ENCODE peak calls at places on chromosomes 16 and 17, in five cellular contexts. Y is body of pancreas, V is transverse colon, B is mesendoderm, U is esophagus squamous epithelium. G is an unnamed sample.
A peak's percentile ranks its signal among the peaks of the same experiment; 100 is the strongest.

GRCh38 chr16:73057369-73058210 is 9.7 kb upstream of the ZFHX3 start:
- DNase-seq in B (no peak), Y (no peak), U (no peak), V (no peak), G (no peak)

GRCh38 chr17:74744714-74745547 is 3.5 kb upstream of the NHERF1 start:
- DNase-seq in V (peak; percentile 94), B (peak; percentile 93), U (peak; percentile 49), Y (peak; percentile 89), G (peak; percentile 86)

GRCh38 chr16:75264999-75265910 is 13.8 kb upstream of the BCAR1 start:
- DNase-seq in V (peak; percentile 72), B (no peak), Y (peak; percentile 55), U (no peak), G (peak; percentile 53)

GRCh38 chr16:23362460-23363317 is 60.6 kb downstream of the SCNN1B start:
- DNase-seq in V (peak; percentile 94), U (no peak), B (no peak), Y (peak; percentile 70), G (peak; percentile 95)

GRCh38 chr16:77113835-77114234 is 77.2 kb upstream of the MON1B start:
- DNase-seq in U (no peak), B (no peak), Y (peak; percentile 8), V (no peak), G (no peak)

GRCh38 chr17:74430706-74431567 is 951 bp upstream of the GPRC5C start:
- DNase-seq in B (peak; percentile 74), Y (peak; percentile 96), V (peak; percentile 84), U (no peak), G (peak; percentile 92)

GRCh38 chr16:67252806-67253497 is 4.2 kb downstream of the SLC9A5 start:
- DNase-seq in B (no peak), U (no peak), Y (no peak), V (no peak), G (no peak)

GRCh38 chr17:37567137-37567927 is 41.9 kb downstream of the SYNRG start:
- DNase-seq in Y (no peak), U (no peak), V (no peak), B (no peak), G (no peak)

GRCh38 chr16:78118469-78119025 is 19.1 kb downstream of the WWOX start:
- DNase-seq in V (no peak), U (no peak), B (no peak), Y (no peak), G (no peak)

GRCh38 chr17:27612160-27612767 is 18.7 kb upstream of the LGALS9 start:
- DNase-seq in V (no peak), Y (no peak), B (no peak), U (no peak), G (no peak)

GRCh38 chr16:87628940-87629339 is 26.6 kb downstream of the JPH3 start:
- DNase-seq in V (no peak), U (no peak), B (peak; percentile 67), Y (no peak), G (no peak)

GRCh38 chr16:30668393-30668792 is 10.2 kb downstream of the FBRS start:
- DNase-seq in V (no peak), U (no peak), B (no peak), Y (no peak), G (no peak)

GRCh38 chr17:2442166-2442565 is 41.3 kb upstream of the MNT start:
- DNase-seq in U (no peak), Y (no peak), B (no peak), V (no peak), G (no peak)

GRCh38 chr17:48503747-48504146 is 27.1 kb downstream of the HOXB1 start:
- DNase-seq in V (no peak), B (peak; percentile 80), U (no peak), Y (no peak), G (no peak)

GRCh38 chr17:41444186-41444585 is 3.4 kb upstream of the KRT38 start:
- DNase-seq in B (no peak), Y (no peak), U (no peak), V (no peak), G (no peak)

GRCh38 chr16:69386596-69386995 is 789 bp upstream of the TERF2 start:
- DNase-seq in B (no peak), Y (no peak), U (no peak), V (no peak), G (no peak)

GRCh38 chr17:2405247-2405926 is 4.5 kb upstream of the MNT start:
- DNase-seq in Y (no peak), B (no peak), V (no peak), U (no peak), G (no peak)

GRCh38 chr17:64158411-64158810 is 28.5 kb upstream of the ERN1 start:
- DNase-seq in U (no peak), V (no peak), Y (no peak), B (no peak), G (no peak)

GRCh38 chr17:59840908-59841666 is 51.7 kb downstream of the TUBD1 start:
- DNase-seq in B (no peak), U (no peak), Y (no peak), V (no peak), G (no peak)

GRCh38 chr16:31213877-31214704 is at the start of gene TRIM72:
- DNase-seq in V (no peak), Y (no peak), B (no peak), U (no peak), G (no peak)

GRCh38 chr17:62761884-62762283 is 46.2 kb downstream of the MARCHF10 start:
- DNase-seq in B (peak; percentile 93), Y (no peak), V (no peak), U (no peak), G (no peak)

GRCh38 chr16:11139624-11140375 is 116.2 kb downstream of the SOCS1 start:
- DNase-seq in B (peak; percentile 72), Y (no peak), U (no peak), V (no peak), G (no peak)

GRCh38 chr17:4585203-4585939 is 1.0 kb downstream of the SMTNL2 start:
- DNase-seq in B (no peak), V (no peak), Y (no peak), U (no peak), G (no peak)

GRCh38 chr17:40551091-40551873 is 14.0 kb downstream of the CCR7 start:
- DNase-seq in V (peak; percentile 54), B (no peak), U (no peak), Y (peak; percentile 69), G (no peak)

GRCh38 chr16:86515780-86516617 is 5.7 kb downstream of the FOXF1 start:
- DNase-seq in B (peak; percentile 53), V (no peak), Y (no peak), U (no peak), G (no peak)

GRCh38 chr17:83190601-83191387 is 111.4 kb downstream of the METRNL start:
- DNase-seq in Y (peak; percentile 0), U (no peak), V (no peak), B (no peak), G (peak; percentile 2)

GRCh38 chr17:61490540-61490975 is 38.3 kb downstream of the TBX4 start:
- DNase-seq in V (no peak), Y (no peak), B (no peak), U (no peak), G (no peak)

GRCh38 chr16:50273888-50274770 is 7.8 kb downstream of the ADCY7 start:
- DNase-seq in B (no peak), U (no peak), V (peak; percentile 60), Y (no peak), G (no peak)

GRCh38 chr17:76446449-76447231 is 6.3 kb downstream of the UBE2O start:
- DNase-seq in U (no peak), Y (peak; percentile 37), V (no peak), B (peak; percentile 86), G (no peak)

GRCh38 chr16:54511181-54511731 is 224.7 kb upstream of the IRX3 start:
- DNase-seq in B (peak; percentile 34), V (no peak), U (no peak), Y (no peak), G (no peak)

GRCh38 chr16:54507091-54507490 is 220.5 kb upstream of the IRX3 start:
- DNase-seq in B (no peak), U (no peak), Y (no peak), V (no peak), G (no peak)

GRCh38 chr16:54512461-54512860 is 225.9 kb upstream of the IRX3 start:
- DNase-seq in B (no peak), U (no peak), Y (no peak), V (no peak), G (no peak)

GRCh38 chr16:54509406-54509931 is 222.9 kb upstream of the IRX3 start:
- DNase-seq in B (no peak), V (no peak), Y (no peak), U (no peak), G (peak; percentile 59)

GRCh38 chr16:54510619-54511018 is 224.0 kb upstream of the IRX3 start:
- DNase-seq in B (no peak), V (no peak), U (no peak), Y (no peak), G (no peak)
- H3K4me1 ChIP-seq in B (no peaks in the 10 kb centered on the region), V (no peaks in the 10 kb centered on the region), U (no peaks in the 10 kb centered on the region), Y (no peaks in the 10 kb centered on the region), G (peaks cover 11% of the 10 kb centered on the region)

GRCh38 chr17:7552621-7553051 is 3.8 kb downstream of the TNFSF12 start:
- DNase-seq in Y (peak; percentile 47), V (peak; percentile 30), B (no peak), U (no peak), G (no peak)

GRCh38 chr17:7551396-7551795 is 2.5 kb downstream of the TNFSF12 start:
- DNase-seq in B (no peak), V (no peak), Y (no peak), U (no peak), G (no peak)

GRCh38 chr17:7550359-7550758 is 1.5 kb downstream of the TNFSF12 start:
- DNase-seq in V (no peak), U (no peak), Y (no peak), B (no peak), G (no peak)

GRCh38 chr17:7548585-7549400 is at the start of gene TNFSF12:
- DNase-seq in V (peak; percentile 72), U (no peak), B (peak; percentile 44), Y (peak; percentile 67), G (peak; percentile 59)

GRCh38 chr17:7549401-7550055 is 670 bp downstream of the TNFSF12 start:
- DNase-seq in B (no peak), V (peak; percentile 62), Y (peak; percentile 24), U (no peak), G (no peak)
- H3K4me1 ChIP-seq in B (no peaks in the 10 kb centered on the region), V (peaks cover 34% of the 10 kb centered on the region), Y (peaks cover 17% of the 10 kb centered on the region), U (peaks cover 37% of the 10 kb centered on the region), G (no peaks in the 10 kb centered on the region)

GRCh38 chr17:45430738-45431530 is 1.7 kb downstream of the ARHGAP27 start:
- DNase-seq in U (no peak), Y (peak; percentile 76), B (peak; percentile 67), V (peak; percentile 88), G (peak; percentile 88)
- H3K4me1 ChIP-seq in U (peaks cover 79% of the 10 kb centered on the region), Y (peaks cover 52% of the 10 kb centered on the region), B (no peaks in the 10 kb centered on the region), V (peaks cover 58% of the 10 kb centered on the region), G (peaks cover 7% of the 10 kb centered on the region)

GRCh38 chr17:7025240-7025639 is 2.4 kb downstream of the BCL6B start:
- DNase-seq in V (no peak), U (no peak), B (no peak), Y (no peak), G (no peak)

GRCh38 chr17:7024402-7024785 is 1.5 kb downstream of the BCL6B start:
- DNase-seq in V (no peak), U (no peak), B (no peak), Y (no peak), G (no peak)

GRCh38 chr17:7029096-7029495 is 6.2 kb downstream of the BCL6B start:
- DNase-seq in U (no peak), B (no peak), V (no peak), Y (no peak), G (no peak)

GRCh38 chr17:7027335-7027734 is 4.5 kb downstream of the BCL6B start:
- DNase-seq in B (no peak), Y (no peak), V (no peak), U (no peak), G (no peak)

GRCh38 chr17:7026471-7027115 is 3.7 kb downstream of the BCL6B start:
- DNase-seq in B (no peak), V (no peak), Y (no peak), U (no peak), G (no peak)
- H3K4me1 ChIP-seq in B (peaks cover under 1% of the 10 kb centered on the region), V (peaks cover 22% of the 10 kb centered on the region), Y (peaks cover 24% of the 10 kb centered on the region), U (peaks cover 37% of the 10 kb centered on the region), G (no peaks in the 10 kb centered on the region)

G was measured in prostate gland.